ENCODE peak calls at places on chromosomes 11 and 22, in six cellular contexts. N is A549, G is IMR-90, U is K562, P is HepG2, A is GM12878. Y is an unnamed sample.

GRCh38 chr11:104668797-104669463 is 229.3 kb downstream of the CASP12 start:
- DNase-seq in N (no peak), G (peak), U (no peak), P (peak), A (no peak), Y (no peak)

GRCh38 chr11:131037873-131038272 is 121.6 kb upstream of the SNX19 start:
- DNase-seq in N (no peak), G (no peak), U (no peak), P (no peak), A (no peak), Y (no peak)

GRCh38 chr11:38169286-38169685 is 1571.2 kb upstream of the RAG2 start:
- DNase-seq in N (no peak), G (peak), U (no peak), P (peak), A (no peak), Y (no peak)

GRCh38 chr22:38327805-38328204 is 10.6 kb upstream of the CSNK1E start:
- DNase-seq in N (no peak), G (peak), U (no peak), P (no peak), A (no peak), Y (no peak)

GRCh38 chr11:541433-541885 is 4.1 kb downstream of the LRRC56 start:
- DNase-seq in N (no peak), G (no peak), U (no peak), P (no peak), A (no peak), Y (no peak)

GRCh38 chr11:8369592-8370205 is 106.0 kb upstream of the LMO1 start:
- DNase-seq in N (no peak), G (no peak), U (no peak), P (no peak), A (no peak), Y (no peak)

GRCh38 chr11:45982656-45983470 is 60.4 kb downstream of the LARGE2 start:
- DNase-seq in N (no peak), G (peak), U (peak), P (no peak), A (no peak), Y (peak)

GRCh38 chr22:46628756-46629155 is 8.6 kb downstream of the GRAMD4 start:
- DNase-seq in N (no peak), G (no peak), U (no peak), P (no peak), A (no peak), Y (no peak)

GRCh38 chr11:57237204-57237681 is at the start of gene APLNR:
- DNase-seq in N (no peak), G (no peak), U (peak), P (no peak), A (no peak), Y (no peak)

GRCh38 chr11:1360181-1360834 is 29.4 kb upstream of the BRSK2 start:
- DNase-seq in N (no peak), G (no peak), U (no peak), P (no peak), A (no peak), Y (no peak)

GRCh38 chr22:32080904-32081303 is 37.8 kb downstream of the SLC5A1 start:
- DNase-seq in N (peak), G (peak), U (peak), P (peak), A (peak), Y (peak)

GRCh38 chr11:86476109-86476861 is 101.6 kb downstream of the CCDC81 start:
- DNase-seq in N (no peak), G (peak), U (no peak), P (peak), A (no peak), Y (no peak)

GRCh38 chr11:19853016-19853415 is 140.4 kb downstream of the NAV2 start:
- DNase-seq in N (no peak), G (peak), U (no peak), P (no peak), A (no peak), Y (no peak)

GRCh38 chr11:70204466-70204799 is 1.3 kb downstream of the FADD start:
- DNase-seq in N (no peak), G (no peak), U (no peak), P (no peak), A (no peak), Y (no peak)

GRCh38 chr11:20501252-20501651 is 98.2 kb upstream of the SLC6A5 start:
- DNase-seq in N (no peak), G (no peak), U (no peak), P (peak), A (no peak), Y (no peak)

GRCh38 chr11:119038884-119039283 is 8.2 kb upstream of the SLC37A4 start:
- DNase-seq in N (no peak), G (no peak), U (no peak), P (no peak), A (no peak), Y (no peak)

GRCh38 chr22:38413085-38414008 is 41.7 kb downstream of the KCNJ4 start:
- DNase-seq in N (no peak), G (no peak), U (no peak), P (no peak), A (no peak), Y (no peak)

GRCh38 chr22:36284171-36284571 is 31.2 kb downstream of the APOL1 start:
- DNase-seq in N (no peak), G (no peak), U (no peak), P (no peak), A (no peak), Y (no peak)

GRCh38 chr11:2155511-2155910 is 5.5 kb downstream of the INS start:
- DNase-seq in N (no peak), G (no peak), U (peak), P (no peak), A (no peak), Y (no peak)

GRCh38 chr22:32676196-32676595 is 125.3 kb upstream of the TIMP3 start:
- DNase-seq in N (no peak), G (no peak), U (no peak), P (no peak), A (no peak), Y (no peak)

GRCh38 chr22:23500508-23501208 is 79.4 kb downstream of the IGLL1 start:
- DNase-seq in N (no peak), G (no peak), U (no peak), P (no peak), A (no peak), Y (no peak)

DNA sequence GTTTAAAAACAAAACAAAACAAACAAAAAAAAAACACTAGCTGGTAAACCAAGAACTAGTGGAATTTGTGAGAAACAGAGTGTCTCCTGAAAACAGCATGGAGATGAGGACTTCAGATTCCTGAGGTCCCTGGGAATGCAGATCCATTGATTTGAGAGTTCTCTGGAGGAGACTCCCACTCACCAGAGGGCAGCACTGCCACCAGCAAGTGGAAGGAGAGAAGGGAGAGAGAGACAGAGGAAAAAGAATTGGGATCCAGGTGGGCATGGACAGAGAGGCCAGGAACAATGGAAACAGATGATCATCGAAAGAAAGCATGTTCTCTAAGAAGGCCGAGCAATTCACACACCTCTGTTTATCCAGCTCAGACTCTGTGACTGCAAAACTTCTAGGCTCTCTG is 31.8 kb downstream of the ETS1 start:
- DNase-seq in N (no peak), G (no peak), U (no peak), P (peak), A (no peak), Y (no peak)
- TF ChIP-seq BHLHE40 in N (no peak), G (no peak), U (no peak), P (no peak), A (no peak), Y (no peak)

GRCh38 chr11:128552783-128553661 is 34.3 kb downstream of the ETS1 start:
- DNase-seq in N (no peak), G (peak), U (no peak), P (no peak), A (peak), Y (no peak)
- TF ChIP-seq BHLHE40 in N (no peak), G (no peak), U (no peak), P (no peak), A (peak), Y (no peak)

DNA sequence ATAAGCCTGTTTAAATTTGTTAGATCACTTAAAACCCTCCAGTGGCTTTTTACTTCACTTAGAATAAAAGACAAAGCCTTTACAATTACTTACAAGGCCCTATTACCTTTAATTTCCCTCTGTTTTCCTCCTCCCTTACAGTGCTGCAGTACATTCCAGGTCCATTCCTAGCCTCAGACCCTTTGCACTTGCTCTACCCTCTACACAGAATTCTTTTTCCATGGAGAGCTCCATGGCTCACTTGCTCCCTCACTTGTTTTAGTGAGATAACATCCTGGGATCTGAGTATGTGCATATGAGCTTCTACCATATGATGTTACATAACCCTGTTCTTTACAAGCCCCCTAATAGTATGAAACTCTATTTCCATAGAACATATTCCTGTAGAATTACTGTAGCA is 24.4 kb downstream of the ZNF214 start:
- DNase-seq in N (no peak), G (no peak), U (no peak), P (no peak), A (no peak), Y (no peak)
- TF ChIP-seq BHLHE40 in N (no peak), G (no peak), U (no peak), P (no peak), A (no peak), Y (no peak)

GRCh38 chr22:20124083-20124787 is 7.2 kb upstream of the TRMT2A start:
- DNase-seq in N (no peak), G (no peak), U (no peak), P (no peak), A (no peak), Y (no peak)
- TF ChIP-seq BHLHE40 in N (no peak), G (no peak), U (no peak), P (no peak), A (no peak), Y (no peak)

GRCh38 chr11:41947392-41947791 is 487.9 kb upstream of the LRRC4C start:
- DNase-seq in N (no peak), G (no peak), U (no peak), P (no peak), A (no peak), Y (no peak)

GRCh38 chr11:41943671-41944070 is 484.2 kb upstream of the LRRC4C start:
- DNase-seq in N (no peak), G (no peak), U (no peak), P (no peak), A (no peak), Y (no peak)
- TF ChIP-seq BHLHE40 in N (no peak), G (no peak), U (no peak), P (no peak), A (no peak), Y (no peak)

DNA sequence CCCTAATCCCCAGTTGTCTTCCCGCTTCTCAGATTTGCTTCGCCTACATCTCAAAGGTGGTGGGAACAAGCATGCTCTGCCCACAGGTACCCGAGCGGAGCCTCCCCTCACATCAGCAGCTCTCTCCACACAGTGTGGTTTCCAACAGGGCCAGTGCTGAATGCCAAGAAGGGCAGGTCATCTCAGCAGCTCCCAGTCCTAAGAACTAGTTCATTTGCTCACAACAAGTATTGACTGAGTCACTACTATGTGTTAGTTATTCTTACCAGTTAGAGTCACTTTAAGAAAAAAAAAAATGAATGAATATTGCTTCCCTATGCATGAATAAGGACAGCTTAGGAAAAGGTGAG is 66.2 kb downstream of the THAP12 start:
- DNase-seq in N (no peak), G (peak), U (no peak), P (no peak), A (no peak), Y (no peak)
- TF ChIP-seq BHLHE40 in N (no peak), G (no peak), U (no peak), P (no peak), A (no peak), Y (no peak)